ENCODE peak calls at places on chromosomes 1 and 21, in eight cellular contexts. Y is heart right ventricle, B is tibial artery, H is A549, I is tibial nerve, T is cardiac muscle cell, R is mammary epithelial cell, D is transverse colon. N is an unnamed sample.
A peak's percentile ranks its signal among the peaks of the same experiment; 100 is the strongest.

GRCh38 chr1:92899780-92900179 is 61.5 kb downstream of the DIPK1A start:
- DNase-seq in R (no peak), T (no peak), Y (no peak), D (no peak), I (no peak), H (no peak), B (no peak), N (no peak)

GRCh38 chr1:15948600-15949452 is 27.1 kb downstream of the ZBTB17 start:
- DNase-seq in I (peak; percentile 62), D (peak; percentile 60), Y (peak; percentile 55), R (peak; percentile 94), T (peak; percentile 97), H (no peak), B (peak; percentile 93), N (peak; percentile 40)

GRCh38 chr1:224579526-224579925 is 36.6 kb upstream of the CNIH3 start:
- DNase-seq in R (no peak), T (no peak), B (no peak), H (no peak), D (no peak), Y (no peak), I (no peak), N (peak; percentile 73)

GRCh38 chr1:51784997-51785421 is 93.5 kb downstream of the NRDC start:
- DNase-seq in Y (no peak), D (no peak), R (no peak), H (no peak), I (no peak), B (no peak), T (peak; percentile 79), N (no peak)

GRCh38 chr1:47225430-47226100 is 6.5 kb downstream of the TAL1 start:
- DNase-seq in B (no peak), Y (no peak), D (no peak), T (no peak), I (no peak), R (no peak), H (no peak), N (no peak)

GRCh38 chr21:42056996-42057689 is 14.0 kb upstream of the UMODL1 start:
- DNase-seq in R (peak; percentile 71), T (peak; percentile 70), Y (no peak), H (no peak), B (peak; percentile 82), D (peak; percentile 81), I (no peak), N (no peak)

GRCh38 chr1:223771814-223772770 is 59.8 kb downstream of the CAPN2 start:
- DNase-seq in D (no peak), I (no peak), R (peak; percentile 74), Y (peak; percentile 38), B (no peak), T (peak; percentile 93), H (peak; percentile 58), N (no peak)

GRCh38 chr1:119919241-119919640 is 22.9 kb upstream of the ADAM30 start:
- DNase-seq in H (no peak), T (no peak), Y (no peak), I (no peak), D (no peak), B (no peak), R (no peak), N (no peak)

GRCh38 chr1:222171005-222171404 is 376.9 kb downstream of the HHIPL2 start:
- DNase-seq in D (no peak), H (peak; percentile 17), T (peak; percentile 66), B (no peak), R (peak; percentile 51), I (no peak), Y (no peak), N (no peak)

GRCh38 chr21:33390479-33390878 is 12.7 kb upstream of the IFNGR2 start:
- DNase-seq in R (peak; percentile 84), H (no peak), Y (no peak), I (no peak), T (no peak), D (no peak), B (no peak), N (no peak)

GRCh38 chr1:201116091-201116490 is 3.9 kb upstream of the CACNA1S start:
- DNase-seq in Y (no peak), I (no peak), D (no peak), R (no peak), B (no peak), H (no peak), T (no peak), N (no peak)

GRCh38 chr21:31366825-31367224 is 22.8 kb upstream of the TIAM1 start:
- DNase-seq in D (no peak), H (no peak), I (no peak), R (peak; percentile 95), T (peak; percentile 94), Y (no peak), B (no peak), N (no peak)

GRCh38 chr1:215076312-215076711 is 6.2 kb upstream of the KCNK2 start:
- DNase-seq in D (no peak), B (no peak), I (no peak), R (peak; percentile 50), T (peak; percentile 66), Y (no peak), H (no peak), N (no peak)

GRCh38 chr1:230218667-230219066 is 151.6 kb downstream of the GALNT2 start:
- DNase-seq in H (no peak), T (no peak), Y (no peak), I (no peak), D (no peak), R (no peak), B (no peak), N (no peak)

GRCh38 chr1:6001992-6002576 is 9.9 kb upstream of the NPHP4 start:
- DNase-seq in R (no peak), B (peak; percentile 43), Y (peak; percentile 66), I (no peak), D (no peak), H (no peak), T (no peak), N (peak; percentile 77)

GRCh38 chr1:6004412-6005123 is 12.3 kb upstream of the NPHP4 start:
- DNase-seq in B (peak; percentile 33), H (no peak), D (no peak), R (no peak), T (no peak), I (no peak), Y (no peak), N (no peak)

GRCh38 chr1:6003568-6004411 is 11.6 kb upstream of the NPHP4 start:
- DNase-seq in B (peak; percentile 29), T (no peak), D (no peak), H (no peak), Y (no peak), I (no peak), R (no peak), N (no peak)

GRCh38 chr1:6000444-6001288 is 8.4 kb upstream of the NPHP4 start:
- DNase-seq in H (no peak), Y (no peak), D (no peak), B (peak; percentile 34), T (no peak), I (no peak), R (no peak), N (no peak)

GRCh38 chr1:6002714-6003501 is 10.7 kb upstream of the NPHP4 start:
- DNase-seq in D (no peak), Y (peak; percentile 68), I (no peak), B (peak; percentile 44), R (no peak), H (no peak), T (no peak), N (no peak)
- H3K4me1 ChIP-seq in D (no peaks in the 10 kb centered on the region), Y (no peaks in the 10 kb centered on the region), I (no peaks in the 10 kb centered on the region), B (no peaks in the 10 kb centered on the region), R (no peaks in the 10 kb centered on the region), H (no peaks in the 10 kb centered on the region), T (peaks cover 34% of the 10 kb centered on the region), N (no peaks in the 10 kb centered on the region)

GRCh38 chr1:17795081-17795809 is 40.1 kb downstream of the ACTL8 start:
- DNase-seq in B (peak; percentile 11), T (no peak), D (peak; percentile 49), R (no peak), H (no peak), I (no peak), Y (no peak), N (no peak)

GRCh38 chr1:17798799-17799382 is 43.8 kb downstream of the ACTL8 start:
- DNase-seq in R (no peak), T (no peak), Y (no peak), H (no peak), D (no peak), I (no peak), B (peak; percentile 57), N (no peak)

GRCh38 chr1:17798011-17798410 is 42.9 kb downstream of the ACTL8 start:
- DNase-seq in H (no peak), Y (no peak), B (peak; percentile 11), D (no peak), I (no peak), R (no peak), T (no peak), N (no peak)

GRCh38 chr1:17799642-17800041 is 44.5 kb downstream of the ACTL8 start:
- DNase-seq in I (no peak), R (no peak), Y (no peak), T (no peak), H (no peak), B (no peak), D (no peak), N (no peak)

GRCh38 chr1:17795836-17796645 is 40.9 kb downstream of the ACTL8 start:
- DNase-seq in H (no peak), I (no peak), B (peak; percentile 25), R (no peak), T (no peak), D (no peak), Y (no peak), N (no peak)
- H3K4me1 ChIP-seq in H (peaks cover 1% of the 10 kb centered on the region), I (no peaks in the 10 kb centered on the region), B (no peaks in the 10 kb centered on the region), R (no peaks in the 10 kb centered on the region), T (no peaks in the 10 kb centered on the region), D (peaks cover 19% of the 10 kb centered on the region), Y (no peaks in the 10 kb centered on the region), N (no peaks in the 10 kb centered on the region)

DNA sequence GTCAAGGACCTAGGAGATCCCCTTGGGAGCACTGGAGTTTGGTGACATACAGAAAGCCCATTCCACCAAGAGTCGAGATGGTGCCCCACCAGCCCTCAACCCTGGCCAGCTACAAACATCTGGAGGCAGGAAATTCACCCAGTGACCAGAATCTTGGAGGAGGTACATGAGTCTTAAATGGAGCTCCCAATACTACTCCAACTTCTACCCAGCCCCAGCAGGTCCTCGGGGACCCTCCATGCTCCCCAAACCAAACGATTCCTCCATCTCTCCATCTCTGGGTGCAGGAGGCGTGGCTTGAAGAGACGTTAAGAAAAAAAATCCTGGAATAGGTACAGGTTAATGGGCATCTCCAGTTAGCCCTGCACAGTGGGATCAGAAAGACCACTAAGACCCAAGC is 5.5 kb upstream of the RASSF5 start:
- DNase-seq in D (no peak), Y (no peak), I (no peak), H (no peak), B (no peak), T (no peak), R (no peak), N (no peak)
- H3K4me1 ChIP-seq in D (peaks cover 4% of the 10 kb centered on the region), Y (no peaks in the 10 kb centered on the region), I (peaks cover 55% of the 10 kb centered on the region), H (peaks cover 30% of the 10 kb centered on the region), B (peaks cover 72% of the 10 kb centered on the region), T (peaks cover 19% of the 10 kb centered on the region), R (peaks cover 38% of the 10 kb centered on the region), N (peaks cover 17% of the 10 kb centered on the region)

DNA sequence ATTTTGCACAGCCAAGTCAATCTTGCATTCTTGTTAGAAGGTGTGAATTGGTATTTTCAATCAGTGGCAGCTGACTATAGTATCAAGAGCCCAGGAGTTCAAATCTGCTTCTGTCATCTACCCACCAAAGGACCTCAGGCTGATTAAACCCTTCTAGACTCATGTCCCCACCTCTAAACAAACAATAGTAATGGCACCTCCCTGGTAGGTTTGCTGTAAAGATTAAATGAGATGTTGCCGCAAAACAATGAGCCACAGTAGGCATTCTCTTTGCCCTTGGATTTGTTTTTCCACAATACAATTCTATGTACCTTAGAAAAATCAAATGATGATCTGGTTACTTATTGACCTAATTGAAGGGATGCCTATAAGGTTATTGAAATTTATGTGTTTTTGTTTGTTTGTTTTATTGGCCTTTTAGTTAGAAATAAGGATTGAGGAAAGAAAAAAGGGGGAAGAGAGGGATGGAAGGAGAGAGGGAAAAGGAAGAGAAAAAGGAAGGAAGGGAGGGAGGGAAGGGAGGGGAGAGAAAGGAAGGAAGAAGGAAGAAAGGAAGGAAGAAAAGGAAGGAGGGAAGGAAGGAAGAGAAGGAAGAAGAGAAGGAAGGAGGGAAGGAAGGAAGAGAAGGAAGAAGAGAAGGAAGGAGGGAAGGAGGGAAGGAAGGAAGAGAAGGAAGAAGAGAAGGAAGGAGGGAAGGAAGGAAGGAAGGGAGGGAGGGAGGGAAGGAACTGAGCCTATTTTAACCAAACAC is 110.7 kb downstream of the ETS2 start:
- DNase-seq in R (no peak), H (no peak), D (peak; percentile 2), B (no peak), T (no peak), Y (no peak), I (no peak), N (no peak)
- H3K4me1 ChIP-seq in R (peaks cover 32% of the 10 kb centered on the region), H (peaks cover 41% of the 10 kb centered on the region), D (peaks cover 48% of the 10 kb centered on the region), B (peaks cover 50% of the 10 kb centered on the region), T (peaks cover 18% of the 10 kb centered on the region), Y (peaks cover 8% of the 10 kb centered on the region), I (peaks cover 34% of the 10 kb centered on the region), N (peaks cover 35% of the 10 kb centered on the region)

N was measured in gastrocnemius medialis.